ENCODE peak calls at places on chromosomes 4 and X, in six cellular contexts. One of them, this sample, is unnamed.
A peak's percentile ranks its signal among the peaks of the same experiment; 100 is the strongest.

GRCh38 chr4:158111241-158111640 is 61.6 kb downstream of the GASK1B start:
- DNase-seq in CD8-positive, alpha-beta memory T cell: no peak
- DNase-seq in CD8-positive, alpha-beta T cell: no peak
- DNase-seq in RWPE2: no peak
- DNase-seq in cardiac muscle cell: no peak
- DNase-seq in transverse colon: no peak
- DNase-seq in this sample: no peak

GRCh38 chrX:143623657-143624056 is 12.2 kb downstream of the SLITRK4 start:
- DNase-seq in CD8-positive, alpha-beta memory T cell: no peak
- DNase-seq in CD8-positive, alpha-beta T cell: no peak
- DNase-seq in RWPE2: no peak
- DNase-seq in cardiac muscle cell: no peak
- DNase-seq in transverse colon: no peak
- DNase-seq in this sample: no peak

GRCh38 chrX:54529166-54529558 is 857 bp upstream of the GNL3L start:
- DNase-seq in CD8-positive, alpha-beta memory T cell: no peak
- DNase-seq in CD8-positive, alpha-beta T cell: no peak
- DNase-seq in RWPE2: no peak
- DNase-seq in cardiac muscle cell: no peak
- DNase-seq in transverse colon: no peak
- DNase-seq in this sample: no peak

GRCh38 chr4:138562544-138562961 is 320.4 kb upstream of the SLC7A11 start:
- DNase-seq in CD8-positive, alpha-beta memory T cell: no peak
- DNase-seq in CD8-positive, alpha-beta T cell: no peak
- DNase-seq in RWPE2: no peak
- DNase-seq in cardiac muscle cell: no peak
- DNase-seq in transverse colon: no peak
- DNase-seq in this sample: peak; percentile 47

GRCh38 chr4:53777244-53777984 is 186.1 kb upstream of the LNX1 start:
- DNase-seq in CD8-positive, alpha-beta memory T cell: no peak
- DNase-seq in CD8-positive, alpha-beta T cell: no peak
- DNase-seq in RWPE2: no peak
- DNase-seq in cardiac muscle cell: no peak
- DNase-seq in transverse colon: no peak
- DNase-seq in this sample: no peak

GRCh38 chrX:135000516-135000915 is 9.7 kb downstream of the SMIM10 start:
- DNase-seq in CD8-positive, alpha-beta memory T cell: no peak
- DNase-seq in CD8-positive, alpha-beta T cell: no peak
- DNase-seq in RWPE2: no peak
- DNase-seq in cardiac muscle cell: no peak
- DNase-seq in transverse colon: no peak
- DNase-seq in this sample: no peak

GRCh38 chrX:38473715-38474114 is 87.6 kb upstream of the TSPAN7 start:
- DNase-seq in CD8-positive, alpha-beta memory T cell: no peak
- DNase-seq in CD8-positive, alpha-beta T cell: no peak
- DNase-seq in RWPE2: no peak
- DNase-seq in cardiac muscle cell: no peak
- DNase-seq in transverse colon: no peak
- DNase-seq in this sample: peak; percentile 5

GRCh38 chr4:144104509-144105130 is 35.9 kb downstream of the GYPA start:
- DNase-seq in CD8-positive, alpha-beta memory T cell: no peak
- DNase-seq in CD8-positive, alpha-beta T cell: no peak
- DNase-seq in RWPE2: no peak
- DNase-seq in cardiac muscle cell: no peak
- DNase-seq in transverse colon: no peak
- DNase-seq in this sample: no peak

GRCh38 chrX:104922206-104922621 is 298.3 kb downstream of the TEX13A start:
- DNase-seq in CD8-positive, alpha-beta memory T cell: peak; percentile 20
- DNase-seq in CD8-positive, alpha-beta T cell: peak; percentile 23
- DNase-seq in RWPE2: no peak
- DNase-seq in cardiac muscle cell: peak; percentile 75
- DNase-seq in transverse colon: peak; percentile 75
- DNase-seq in this sample: peak; percentile 20

GRCh38 chr4:162056947-162057346 is 106.9 kb downstream of the FSTL5 start:
- DNase-seq in CD8-positive, alpha-beta memory T cell: no peak
- DNase-seq in CD8-positive, alpha-beta T cell: no peak
- DNase-seq in RWPE2: no peak
- DNase-seq in cardiac muscle cell: peak; percentile 78
- DNase-seq in transverse colon: no peak
- DNase-seq in this sample: no peak

GRCh38 chr4:70749313-70749712 is 27.5 kb downstream of the RUFY3 start:
- DNase-seq in CD8-positive, alpha-beta memory T cell: no peak
- DNase-seq in CD8-positive, alpha-beta T cell: no peak
- DNase-seq in RWPE2: no peak
- DNase-seq in cardiac muscle cell: no peak
- DNase-seq in transverse colon: no peak
- DNase-seq in this sample: no peak

GRCh38 chr4:2843909-2844584 is 403 bp downstream of the ADD1 start:
- DNase-seq in CD8-positive, alpha-beta memory T cell: no peak
- DNase-seq in CD8-positive, alpha-beta T cell: no peak
- DNase-seq in RWPE2: no peak
- DNase-seq in cardiac muscle cell: peak; percentile 78
- DNase-seq in transverse colon: peak; percentile 50
- DNase-seq in this sample: peak; percentile 56

GRCh38 chr4:85964298-85964697 is 395.6 kb downstream of the MAPK10 start:
- DNase-seq in CD8-positive, alpha-beta memory T cell: no peak
- DNase-seq in CD8-positive, alpha-beta T cell: no peak
- DNase-seq in RWPE2: no peak
- DNase-seq in cardiac muscle cell: no peak
- DNase-seq in transverse colon: no peak
- DNase-seq in this sample: no peak

GRCh38 chrX:24178441-24178840 is 28.9 kb downstream of the ZFX start:
- DNase-seq in CD8-positive, alpha-beta memory T cell: no peak
- DNase-seq in CD8-positive, alpha-beta T cell: no peak
- DNase-seq in RWPE2: no peak
- DNase-seq in cardiac muscle cell: no peak
- DNase-seq in transverse colon: no peak
- DNase-seq in this sample: no peak

GRCh38 chrX:86887341-86887740 is 630.3 kb upstream of the KLHL4 start:
- DNase-seq in CD8-positive, alpha-beta memory T cell: no peak
- DNase-seq in CD8-positive, alpha-beta T cell: no peak
- DNase-seq in RWPE2: no peak
- DNase-seq in cardiac muscle cell: no peak
- DNase-seq in transverse colon: no peak
- DNase-seq in this sample: no peak

GRCh38 chrX:23884427-23885024 is 23.2 kb downstream of the APOO start:
- DNase-seq in CD8-positive, alpha-beta memory T cell: no peak
- DNase-seq in CD8-positive, alpha-beta T cell: no peak
- DNase-seq in RWPE2: no peak
- DNase-seq in cardiac muscle cell: no peak
- DNase-seq in transverse colon: no peak
- DNase-seq in this sample: no peak

GRCh38 chr4:887034-887763 is 44.9 kb downstream of the GAK start:
- DNase-seq in CD8-positive, alpha-beta memory T cell: no peak
- DNase-seq in CD8-positive, alpha-beta T cell: no peak
- DNase-seq in RWPE2: no peak
- DNase-seq in cardiac muscle cell: no peak
- DNase-seq in transverse colon: no peak
- DNase-seq in this sample: no peak

GRCh38 chrX:106862972-106863688 is 40.0 kb downstream of the RIPPLY1 start:
- DNase-seq in CD8-positive, alpha-beta memory T cell: no peak
- DNase-seq in CD8-positive, alpha-beta T cell: no peak
- DNase-seq in RWPE2: no peak
- DNase-seq in cardiac muscle cell: peak; percentile 33
- DNase-seq in transverse colon: peak; percentile 19
- DNase-seq in this sample: peak; percentile 12

GRCh38 chr4:184899261-184900134 is 73.7 kb upstream of the ACSL1 start:
- DNase-seq in CD8-positive, alpha-beta memory T cell: no peak
- DNase-seq in CD8-positive, alpha-beta T cell: no peak
- DNase-seq in RWPE2: no peak
- DNase-seq in cardiac muscle cell: no peak
- DNase-seq in transverse colon: peak; percentile 39
- DNase-seq in this sample: no peak

GRCh38 chr4:144787365-144788263 is 141.7 kb downstream of the HHIP start:
- DNase-seq in CD8-positive, alpha-beta memory T cell: no peak
- DNase-seq in CD8-positive, alpha-beta T cell: no peak
- DNase-seq in RWPE2: no peak
- DNase-seq in cardiac muscle cell: peak; percentile 62
- DNase-seq in transverse colon: no peak
- DNase-seq in this sample: peak; percentile 61

GRCh38 chrX:6383911-6384310 is 151.0 kb downstream of the VCX3A start:
- DNase-seq in CD8-positive, alpha-beta memory T cell: no peak
- DNase-seq in CD8-positive, alpha-beta T cell: no peak
- DNase-seq in RWPE2: no peak
- DNase-seq in cardiac muscle cell: no peak
- DNase-seq in transverse colon: no peak
- DNase-seq in this sample: no peak

GRCh38 chr4:90495211-90495610 is 368.0 kb downstream of the CCSER1 start:
- DNase-seq in CD8-positive, alpha-beta memory T cell: no peak
- DNase-seq in CD8-positive, alpha-beta T cell: no peak
- DNase-seq in RWPE2: no peak
- DNase-seq in cardiac muscle cell: no peak
- DNase-seq in transverse colon: no peak
- DNase-seq in this sample: no peak

GRCh38 chrX:110037181-110037580 is 34.3 kb downstream of the TMEM164 start:
- DNase-seq in CD8-positive, alpha-beta memory T cell: no peak
- DNase-seq in CD8-positive, alpha-beta T cell: no peak
- DNase-seq in RWPE2: no peak
- DNase-seq in cardiac muscle cell: no peak
- DNase-seq in transverse colon: no peak
- DNase-seq in this sample: no peak

GRCh38 chrX:139049455-139049854 is 337.9 kb upstream of the FGF13 start:
- DNase-seq in CD8-positive, alpha-beta memory T cell: no peak
- DNase-seq in CD8-positive, alpha-beta T cell: no peak
- DNase-seq in RWPE2: no peak
- DNase-seq in cardiac muscle cell: no peak
- DNase-seq in transverse colon: no peak
- DNase-seq in this sample: no peak

GRCh38 chr4:73344106-73344505 is 60.0 kb upstream of the ALB start:
- DNase-seq in CD8-positive, alpha-beta memory T cell: no peak
- DNase-seq in CD8-positive, alpha-beta T cell: no peak
- DNase-seq in RWPE2: no peak
- DNase-seq in cardiac muscle cell: no peak
- DNase-seq in transverse colon: no peak
- DNase-seq in this sample: no peak

GRCh38 chrX:152480269-152481212 is 29.4 kb upstream of the GABRA3 start:
- DNase-seq in CD8-positive, alpha-beta memory T cell: no peak
- DNase-seq in CD8-positive, alpha-beta T cell: no peak
- DNase-seq in RWPE2: no peak
- DNase-seq in cardiac muscle cell: no peak
- DNase-seq in transverse colon: no peak
- DNase-seq in this sample: no peak

GRCh38 chr4:26515936-26516335 is 25.7 kb upstream of the CCKAR start:
- DNase-seq in CD8-positive, alpha-beta memory T cell: no peak
- DNase-seq in CD8-positive, alpha-beta T cell: no peak
- DNase-seq in RWPE2: no peak
- DNase-seq in cardiac muscle cell: no peak
- DNase-seq in transverse colon: no peak
- DNase-seq in this sample: no peak

DNA sequence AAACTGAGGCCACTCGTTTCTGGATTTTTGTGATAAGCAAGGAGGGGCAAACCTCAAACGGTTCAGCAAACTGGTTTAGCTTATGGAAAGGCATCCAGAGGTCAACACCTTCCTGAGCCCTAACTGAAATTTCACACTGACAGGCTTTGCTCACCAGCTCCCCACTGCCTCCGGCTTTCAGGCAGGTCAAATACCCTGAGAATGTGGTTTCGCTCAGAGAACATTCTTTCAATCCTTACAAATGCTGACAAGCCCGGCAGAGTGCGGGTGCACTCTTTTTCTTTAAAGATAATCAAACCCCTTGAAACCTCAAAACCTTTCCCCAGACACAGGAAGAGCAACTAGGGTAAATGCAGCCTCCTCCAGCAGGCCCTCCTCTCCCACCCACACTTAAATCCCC is 41.5 kb downstream of the CD40LG start:
- DNase-seq in CD8-positive, alpha-beta memory T cell: no peak
- DNase-seq in CD8-positive, alpha-beta T cell: no peak
- DNase-seq in RWPE2: no peak
- DNase-seq in cardiac muscle cell: peak; percentile 28
- DNase-seq in transverse colon: no peak
- DNase-seq in this sample: no peak
- H3K4me1 ChIP-seq in CD8-positive, alpha-beta memory T cell: peaks cover 79% of the 10 kb centered on the region
- H3K4me1 ChIP-seq in CD8-positive, alpha-beta T cell: peaks cover 80% of the 10 kb centered on the region
- H3K4me1 ChIP-seq in RWPE2: no peaks in the 10 kb centered on the region
- H3K4me1 ChIP-seq in cardiac muscle cell: no peaks in the 10 kb centered on the region
- H3K4me1 ChIP-seq in transverse colon: no peaks in the 10 kb centered on the region
- H3K4me1 ChIP-seq in this sample: no peaks in the 10 kb centered on the region

GRCh38 chr4:173529505-173530325 is at the start of gene HAND2:
- DNase-seq in CD8-positive, alpha-beta memory T cell: no peak
- DNase-seq in CD8-positive, alpha-beta T cell: no peak
- DNase-seq in RWPE2: no peak
- DNase-seq in cardiac muscle cell: peak; percentile 94
- DNase-seq in transverse colon: peak; percentile 64
- DNase-seq in this sample: peak; percentile 75
- H3K4me1 ChIP-seq in CD8-positive, alpha-beta memory T cell: peaks cover 6% of the 10 kb centered on the region
- H3K4me1 ChIP-seq in CD8-positive, alpha-beta T cell: peaks cover 11% of the 10 kb centered on the region
- H3K4me1 ChIP-seq in RWPE2: peaks cover 4% of the 10 kb centered on the region
- H3K4me1 ChIP-seq in cardiac muscle cell: peaks cover 11% of the 10 kb centered on the region
- H3K4me1 ChIP-seq in transverse colon: peaks cover 6% of the 10 kb centered on the region
- H3K4me1 ChIP-seq in this sample: no peaks in the 10 kb centered on the region

GRCh38 chrX:103537871-103538387 is 18.6 kb upstream of the RAB40A start:
- DNase-seq in CD8-positive, alpha-beta memory T cell: no peak
- DNase-seq in CD8-positive, alpha-beta T cell: no peak
- DNase-seq in RWPE2: no peak
- DNase-seq in cardiac muscle cell: no peak
- DNase-seq in transverse colon: no peak
- DNase-seq in this sample: no peak

GRCh38 chrX:103536732-103537131 is 17.4 kb upstream of the RAB40A start:
- DNase-seq in CD8-positive, alpha-beta memory T cell: no peak
- DNase-seq in CD8-positive, alpha-beta T cell: no peak
- DNase-seq in RWPE2: no peak
- DNase-seq in cardiac muscle cell: no peak
- DNase-seq in transverse colon: no peak
- DNase-seq in this sample: no peak

GRCh38 chrX:103538728-103539127 is 19.4 kb upstream of the RAB40A start:
- DNase-seq in CD8-positive, alpha-beta memory T cell: no peak
- DNase-seq in CD8-positive, alpha-beta T cell: no peak
- DNase-seq in RWPE2: no peak
- DNase-seq in cardiac muscle cell: no peak
- DNase-seq in transverse colon: no peak
- DNase-seq in this sample: no peak

GRCh38 chrX:103540145-103540544 is 20.9 kb upstream of the RAB40A start:
- DNase-seq in CD8-positive, alpha-beta memory T cell: no peak
- DNase-seq in CD8-positive, alpha-beta T cell: no peak
- DNase-seq in RWPE2: no peak
- DNase-seq in cardiac muscle cell: no peak
- DNase-seq in transverse colon: no peak
- DNase-seq in this sample: peak; percentile 16

GRCh38 chrX:103539695-103540094 is 20.4 kb upstream of the RAB40A start:
- DNase-seq in CD8-positive, alpha-beta memory T cell: no peak
- DNase-seq in CD8-positive, alpha-beta T cell: no peak
- DNase-seq in RWPE2: no peak
- DNase-seq in cardiac muscle cell: no peak
- DNase-seq in transverse colon: no peak
- DNase-seq in this sample: no peak
- H3K4me1 ChIP-seq in CD8-positive, alpha-beta memory T cell: no peaks in the 10 kb centered on the region
- H3K4me1 ChIP-seq in CD8-positive, alpha-beta T cell: no peaks in the 10 kb centered on the region
- H3K4me1 ChIP-seq in RWPE2: peaks cover 21% of the 10 kb centered on the region
- H3K4me1 ChIP-seq in cardiac muscle cell: no peaks in the 10 kb centered on the region
- H3K4me1 ChIP-seq in transverse colon: no peaks in the 10 kb centered on the region
- H3K4me1 ChIP-seq in this sample: no peaks in the 10 kb centered on the region

DNA sequence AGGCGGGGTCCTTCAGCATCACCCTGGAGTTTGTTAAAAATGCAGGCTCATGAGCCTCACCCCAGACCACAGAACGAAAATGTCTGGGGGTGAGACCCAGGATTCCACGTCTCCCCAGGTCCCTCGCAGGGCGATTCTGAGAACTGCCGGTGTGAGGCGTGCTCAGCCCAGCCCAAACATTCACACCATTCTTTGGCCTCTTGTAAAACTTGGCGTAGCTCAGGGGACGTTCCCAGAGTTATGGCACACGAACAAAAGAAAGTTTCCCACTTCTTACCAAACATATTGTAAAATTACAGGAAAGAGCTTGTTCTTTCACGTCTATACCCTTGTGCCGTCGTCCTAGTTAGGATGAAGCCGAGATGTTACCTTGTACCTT is 12.9 kb downstream of the CD99 start:
- DNase-seq in CD8-positive, alpha-beta memory T cell: no peak
- DNase-seq in CD8-positive, alpha-beta T cell: no peak
- DNase-seq in RWPE2: no peak
- DNase-seq in cardiac muscle cell: no peak
- DNase-seq in transverse colon: peak; percentile 55
- DNase-seq in this sample: no peak
- H3K4me1 ChIP-seq in CD8-positive, alpha-beta memory T cell: peaks cover 88% of the 10 kb centered on the region
- H3K4me1 ChIP-seq in CD8-positive, alpha-beta T cell: peaks cover 78% of the 10 kb centered on the region
- H3K4me1 ChIP-seq in RWPE2: peaks cover 74% of the 10 kb centered on the region
- H3K4me1 ChIP-seq in cardiac muscle cell: peaks cover 59% of the 10 kb centered on the region
- H3K4me1 ChIP-seq in transverse colon: peaks cover 66% of the 10 kb centered on the region
- H3K4me1 ChIP-seq in this sample: peaks cover 23% of the 10 kb centered on the region